ENCODE peak calls at places on chromosomes 11 and 22, in ten cellular contexts. C, Z, S, X, I, G, Y, M, R and P are unnamed samples.

GRCh38 chr22:24391836-24392217 is 35.6 kb upstream of the ADORA2A start:
- DNase-seq in S (peak), X (no peak), I (no peak), G (no peak), Y (no peak), Z (no peak), C (no peak), R (no peak), M (no peak), P (no peak)

GRCh38 chr11:71446150-71446549 is 2.0 kb downstream of the DHCR7 start:
- DNase-seq in I (no peak), Y (no peak), X (no peak), Z (no peak), C (no peak), R (no peak), G (no peak), S (no peak), M (no peak), P (no peak)

GRCh38 chr11:35518766-35519165 is 6.7 kb downstream of the PAMR1 start:
- DNase-seq in M (no peak), R (no peak), I (no peak), Z (no peak), Y (no peak), G (no peak), X (no peak), S (no peak), C (no peak), P (no peak)

GRCh38 chr11:111573821-111574249 is 28.4 kb upstream of the SIK2 start:
- DNase-seq in I (no peak), Y (no peak), S (no peak), R (no peak), M (no peak), Z (peak), X (no peak), C (no peak), G (no peak), P (no peak)

GRCh38 chr22:30044369-30044768 is 35.9 kb upstream of the HORMAD2 start:
- DNase-seq in Y (peak), I (no peak), S (peak), Z (no peak), C (no peak), G (peak), R (no peak), M (peak), X (peak), P (no peak)

GRCh38 chr22:44884968-44885805 is 124.6 kb downstream of the PHF21B start:
- DNase-seq in M (no peak), G (no peak), C (no peak), S (no peak), R (no peak), Z (no peak), X (no peak), Y (no peak), I (no peak), P (no peak)

GRCh38 chr11:123137496-123138270 is 57.4 kb downstream of the CLMP start:
- DNase-seq in X (peak), C (no peak), Z (peak), S (peak), M (peak), I (peak), R (no peak), Y (peak), G (peak), P (peak)

GRCh38 chr11:134334796-134335571 is 3.2 kb downstream of the GLB1L2 start:
- DNase-seq in G (no peak), X (no peak), M (no peak), R (no peak), Y (no peak), I (no peak), C (no peak), Z (no peak), S (no peak), P (no peak)

GRCh38 chr11:99973993-99974392 is 713.1 kb upstream of the ARHGAP42 start:
- DNase-seq in G (no peak), M (no peak), Z (no peak), I (no peak), Y (no peak), R (no peak), X (no peak), S (no peak), C (peak), P (no peak)

GRCh38 chr11:126591966-126592489 is 236.5 kb downstream of the ST3GAL4 start:
- DNase-seq in G (no peak), I (no peak), Z (no peak), R (no peak), C (no peak), M (no peak), X (no peak), S (no peak), Y (no peak), P (no peak)

GRCh38 chr11:68792400-68792955 is 41.2 kb upstream of the TESMIN start:
- DNase-seq in I (no peak), X (no peak), C (no peak), M (no peak), Z (no peak), G (no peak), R (no peak), Y (no peak), S (no peak), P (no peak)

GRCh38 chr11:128179512-128179911 is 407.8 kb downstream of the ETS1 start:
- DNase-seq in Z (no peak), C (no peak), Y (no peak), I (no peak), M (no peak), G (no peak), R (no peak), X (no peak), S (no peak), P (no peak)

GRCh38 chr11:58801974-58802545 is 42.4 kb downstream of the GLYATL2 start:
- DNase-seq in Y (no peak), S (no peak), M (no peak), G (no peak), I (no peak), X (no peak), Z (no peak), R (no peak), C (no peak), P (no peak)

GRCh38 chr11:11786234-11786633 is 55.5 kb upstream of the USP47 start:
- DNase-seq in I (no peak), Z (no peak), X (no peak), Y (no peak), C (no peak), S (no peak), G (no peak), R (no peak), M (no peak), P (no peak)

GRCh38 chr22:41822289-41823057 is 10.4 kb upstream of the SREBF2 start:
- DNase-seq in C (peak), Y (no peak), M (no peak), I (no peak), Z (no peak), G (no peak), S (peak), X (no peak), R (peak), P (no peak)

GRCh38 chr22:50286275-50286674 is 16.1 kb upstream of the MAPK11 start:
- DNase-seq in S (no peak), M (no peak), R (no peak), C (no peak), G (no peak), Z (no peak), X (peak), Y (no peak), I (no peak), P (no peak)

GRCh38 chr11:85682330-85683305 is 3.4 kb downstream of the CCDC89 start:
- DNase-seq in Z (peak), C (peak), S (peak), R (peak), Y (peak), I (peak), G (peak), M (peak), X (peak), P (peak)

GRCh38 chr11:29260939-29261705 is 755.7 kb downstream of the KCNA4 start:
- DNase-seq in M (no peak), I (no peak), R (no peak), S (peak), X (no peak), C (peak), Z (no peak), Y (no peak), G (no peak), P (no peak)

GRCh38 chr22:49763696-49764095 is 64.0 kb downstream of the BRD1 start:
- DNase-seq in S (no peak), R (no peak), Y (peak), G (no peak), M (no peak), I (no peak), Z (no peak), C (no peak), X (no peak), P (peak)

GRCh38 chr11:122863704-122864326 is 18.7 kb upstream of the JHY start:
- DNase-seq in Z (peak), Y (no peak), R (peak), I (peak), X (no peak), G (peak), S (peak), M (peak), C (peak), P (no peak)

GRCh38 chr11:129992161-129992944 is 10.3 kb downstream of the PRDM10 start:
- DNase-seq in R (peak), Z (no peak), C (peak), I (no peak), M (peak), S (peak), Y (peak), G (peak), X (peak), P (peak)

GRCh38 chr11:119161871-119162270 is 6.7 kb upstream of the NLRX1 start:
- DNase-seq in Y (no peak), X (no peak), I (no peak), R (no peak), M (no peak), G (no peak), Z (no peak), C (no peak), S (no peak), P (no peak)

GRCh38 chr11:78349114-78349513 is 68.5 kb downstream of the GAB2 start:
- DNase-seq in S (peak), G (no peak), R (no peak), Y (no peak), Z (no peak), C (no peak), I (no peak), X (no peak), M (no peak), P (no peak)

GRCh38 chr11:74018331-74019005 is 9.6 kb upstream of the UCP3 start:
- DNase-seq in Z (peak), C (no peak), S (no peak), Y (peak), X (peak), R (no peak), M (peak), G (peak), I (peak), P (peak)

GRCh38 chr11:107563702-107564101 is 1.8 kb downstream of the ALKBH8 start:
- DNase-seq in I (peak), M (no peak), R (peak), S (peak), X (no peak), C (peak), Y (peak), G (peak), Z (peak), P (peak)

GRCh38 chr11:118522571-118523072 is 4.7 kb upstream of the TTC36 start:
- DNase-seq in C (no peak), X (no peak), M (no peak), Y (no peak), S (peak), I (no peak), G (no peak), R (peak), Z (no peak), P (no peak)

DNA sequence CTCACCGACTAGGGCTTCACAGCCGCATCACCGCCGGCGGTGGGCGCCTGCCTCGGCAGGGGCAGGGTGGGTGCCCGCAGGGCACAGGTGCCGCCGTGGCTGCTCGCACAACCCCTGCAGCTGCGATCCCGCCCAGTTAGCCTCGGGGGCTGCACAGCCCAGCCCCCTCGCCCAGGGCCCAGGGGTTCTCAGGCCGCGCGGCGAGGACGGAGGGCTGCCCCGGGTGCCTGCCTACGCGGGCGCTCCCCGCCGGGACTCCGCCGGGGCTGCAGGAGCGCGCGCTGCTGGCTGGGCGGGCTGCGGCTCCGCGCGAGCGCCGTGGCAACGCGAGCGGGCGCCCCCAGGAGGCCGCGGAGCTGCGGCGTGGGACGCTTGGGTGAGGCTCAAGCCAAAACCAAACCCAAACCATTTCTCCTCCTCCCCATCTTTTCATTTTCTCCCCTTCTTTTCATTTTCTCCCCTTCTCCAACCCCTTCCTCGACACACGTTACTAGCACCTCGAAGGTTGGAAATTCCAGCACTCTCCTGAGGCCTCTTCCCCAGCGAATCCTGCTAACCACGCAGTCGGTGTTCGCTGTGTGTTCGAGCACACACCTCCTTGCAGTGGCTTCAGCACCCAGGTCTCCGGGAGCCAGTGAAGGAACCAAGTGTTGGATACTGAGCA is at the start of gene MICAL3:
- DNase-seq in R (peak), G (peak), Z (peak), X (peak), Y (peak), C (peak), M (peak), S (peak), I (peak), P (peak)
- TF ChIP-seq POLR2A in R (no peak), G (no peak), Z (no peak), X (no peak), Y (no peak), C (peak), M (no peak), S (no peak), I (no peak), P (no peak)

DNA sequence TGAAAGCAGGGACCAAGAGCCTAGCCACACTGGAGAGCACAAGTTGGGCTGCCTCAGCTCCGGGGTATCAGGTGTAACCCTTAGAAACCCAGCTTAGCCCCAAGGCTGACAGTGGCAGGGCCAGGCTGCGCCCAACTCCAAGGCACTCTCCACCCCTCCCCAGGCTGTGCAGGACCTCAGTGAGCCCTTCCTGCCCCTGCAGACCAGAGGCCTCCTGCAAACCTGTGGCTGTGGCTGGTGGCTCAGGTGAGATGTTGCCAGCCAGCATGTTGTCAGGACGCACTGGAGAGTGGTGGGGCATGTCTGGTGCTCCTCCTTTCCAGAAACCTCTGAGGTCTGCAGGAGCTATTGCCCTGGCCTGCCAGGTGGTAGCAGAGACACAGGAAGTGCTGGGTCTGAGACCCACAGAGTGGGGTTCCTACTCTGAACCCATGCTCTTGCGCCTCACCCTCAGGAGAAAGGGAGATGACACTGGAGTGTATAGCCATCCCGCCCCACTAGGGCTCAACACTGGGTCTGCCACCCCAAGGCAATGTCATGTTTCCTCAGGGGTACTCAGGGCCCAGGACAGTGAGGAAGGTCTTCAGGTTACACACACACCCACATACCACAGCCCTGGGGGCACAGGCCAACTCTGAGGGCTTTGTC is 2.4 kb upstream of the SCARF2 start:
- DNase-seq in G (no peak), C (no peak), R (no peak), M (no peak), S (no peak), Y (no peak), X (no peak), Z (no peak), I (no peak), P (no peak)
- TF ChIP-seq CTCF in G (no peak), C (no peak), R (no peak), M (no peak), S (no peak), Y (no peak), X (no peak), Z (no peak), I (no peak), P (no peak)

GRCh38 chr11:61161190-61162091 is at the start of gene VPS37C:
- DNase-seq in Y (peak), I (peak), C (peak), Z (peak), G (peak), R (peak), S (peak), X (peak), M (peak), P (peak)
- TF ChIP-seq POLR2A in Y (peak), I (peak), C (peak), Z (no peak), G (no peak), R (peak), S (peak), X (no peak), M (peak), P (peak)

GRCh38 chr11:8192896-8193209 is 24.0 kb upstream of the RIC3 start:
- DNase-seq in I (no peak), R (no peak), X (no peak), C (no peak), G (no peak), S (no peak), Z (no peak), Y (no peak), M (no peak), P (no peak)
- TF ChIP-seq CTCF in I (peak), R (no peak), X (no peak), C (no peak), G (no peak), S (no peak), Z (no peak), Y (no peak), M (no peak), P (no peak)

GRCh38 chr22:31623634-31624312 is 38.2 kb downstream of the PISD start:
- DNase-seq in S (no peak), I (peak), G (no peak), Z (no peak), X (no peak), M (no peak), R (no peak), Y (no peak), C (no peak), P (no peak)
- TF ChIP-seq POLR2A in S (no peak), I (no peak), G (no peak), Z (no peak), X (no peak), M (no peak), R (no peak), Y (no peak), C (no peak), P (no peak)

GRCh38 chr22:27310966-27311665 is 490.4 kb downstream of the MN1 start:
- DNase-seq in Y (no peak), Z (no peak), R (no peak), M (no peak), X (no peak), I (no peak), S (no peak), G (no peak), C (no peak), P (no peak)
- TF ChIP-seq CTCF in Y (no peak), Z (no peak), R (no peak), M (no peak), X (no peak), I (no peak), S (no peak), G (no peak), C (no peak), P (no peak)

GRCh38 chr11:102317099-102317767 is at the start of gene BIRC3:
- DNase-seq in G (peak), R (peak), I (peak), M (peak), Z (peak), Y (peak), S (peak), X (peak), C (peak), P (peak)
- TF ChIP-seq POLR2A in G (no peak), R (no peak), I (no peak), M (peak), Z (no peak), Y (peak), S (no peak), X (no peak), C (peak), P (peak)

GRCh38 chr11:75240381-75241035 is at the start of gene TPBGL:
- DNase-seq in I (peak), R (peak), M (no peak), C (no peak), S (no peak), Y (no peak), G (peak), X (peak), Z (peak), P (no peak)

GRCh38 chr11:75244052-75244814 is 3.7 kb downstream of the TPBGL start:
- DNase-seq in M (no peak), I (no peak), Y (peak), C (no peak), R (no peak), G (no peak), S (no peak), X (peak), Z (no peak), P (peak)

GRCh38 chr11:75241036-75241905 is 697 bp downstream of the TPBGL start:
- DNase-seq in X (peak), Z (peak), R (peak), Y (peak), I (peak), M (peak), C (peak), G (peak), S (peak), P (peak)

GRCh38 chr11:75242722-75243600 is 2.4 kb downstream of the TPBGL start:
- DNase-seq in G (no peak), S (no peak), C (no peak), R (peak), Y (no peak), Z (no peak), I (no peak), M (no peak), X (peak), P (no peak)

DNA sequence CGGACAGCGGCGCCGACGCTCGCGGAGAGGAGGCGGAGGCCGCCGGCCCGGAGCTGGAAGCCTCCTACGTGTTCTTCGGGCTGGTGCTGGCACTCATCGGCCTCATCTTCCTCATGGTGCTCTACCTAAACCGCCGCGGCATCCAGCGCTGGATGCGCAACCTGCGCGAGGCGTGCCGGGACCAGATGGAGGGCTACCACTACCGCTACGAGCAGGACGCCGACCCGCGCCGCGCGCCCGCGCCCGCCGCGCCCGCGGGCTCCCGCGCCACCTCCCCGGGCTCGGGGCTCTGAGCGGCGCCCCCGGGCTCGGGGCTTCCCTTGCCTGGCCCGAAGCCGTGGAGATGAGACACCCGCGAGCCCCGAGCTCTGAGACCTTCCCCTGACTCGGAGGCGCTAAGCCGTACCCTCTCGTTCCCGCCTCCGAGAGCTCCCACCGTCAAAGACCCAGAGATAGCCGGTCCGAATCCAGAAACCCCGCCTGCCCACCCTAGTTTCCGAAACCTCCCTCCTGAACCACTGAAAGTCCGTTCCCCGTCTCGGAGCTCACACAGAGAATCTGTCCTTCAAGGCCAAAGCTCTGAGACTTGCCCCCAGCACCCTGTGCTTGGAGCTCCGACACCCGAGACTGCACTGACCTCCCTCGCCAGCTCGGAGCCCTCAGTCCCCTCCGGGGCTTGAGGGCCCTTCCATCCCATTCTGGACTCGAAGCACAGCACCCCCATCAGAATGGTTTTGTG is 1.5 kb downstream of the TPBGL start:
- DNase-seq in X (peak), R (no peak), G (no peak), Z (no peak), C (no peak), S (no peak), Y (no peak), M (no peak), I (no peak), P (no peak)
- TF ChIP-seq CTCF in X (no peak), R (no peak), G (no peak), Z (no peak), C (peak), S (no peak), Y (no peak), M (no peak), I (no peak), P (no peak)